ENCODE peak calls at places on chromosomes 1 and 21, in seven cellular contexts. O, U, S, E, D, B and T are unnamed samples.

GRCh38 chr1:240802271-240802670 is 190.3 kb upstream of the GREM2 start:
- DNase-seq in B (no peak), S (no peak), U (no peak), E (no peak), O (no peak), D (no peak), T (no peak)

GRCh38 chr1:158020877-158021630 is 27.6 kb downstream of the KIRREL1 start:
- DNase-seq in E (no peak), D (no peak), S (no peak), B (no peak), O (no peak), U (no peak), T (no peak)

GRCh38 chr21:34684174-34684876 is 15.5 kb downstream of the CLIC6 start:
- DNase-seq in B (no peak), U (no peak), E (no peak), S (no peak), O (no peak), D (no peak), T (no peak)

GRCh38 chr1:1550591-1551432 is 10.4 kb upstream of the TMEM240 start:
- DNase-seq in E (peak; percentile 41), O (no peak), U (no peak), D (no peak), B (no peak), S (no peak), T (no peak)

GRCh38 chr1:165222580-165222979 is 133.9 kb downstream of the LMX1A start:
- DNase-seq in O (no peak), U (no peak), B (no peak), D (no peak), E (no peak), S (no peak), T (no peak)

GRCh38 chr1:117795190-117795589 is 134.2 kb downstream of the GDAP2 start:
- DNase-seq in D (no peak), O (peak; percentile 22), B (peak; percentile 31), S (no peak), U (peak; percentile 78), E (no peak), T (peak; percentile 43)

GRCh38 chr1:119139857-119140176 is 636 bp downstream of the WARS2 start:
- DNase-seq in B (no peak), S (no peak), E (no peak), O (no peak), D (no peak), U (no peak), T (no peak)

GRCh38 chr1:48450505-48450904 is 21.5 kb downstream of the SPATA6 start:
- DNase-seq in D (no peak), B (no peak), E (no peak), U (no peak), S (no peak), O (no peak), T (no peak)

GRCh38 chr1:192575499-192576189 is at the start of gene RGS1:
- DNase-seq in B (peak; percentile 16), S (no peak), E (peak; percentile 55), U (no peak), O (peak; percentile 13), D (peak; percentile 45), T (peak; percentile 33)

GRCh38 chr21:33214056-33214455 is 15.7 kb upstream of the IFNAR2 start:
- DNase-seq in B (no peak), O (no peak), U (no peak), D (no peak), E (no peak), S (no peak), T (no peak)

GRCh38 chr21:15446193-15446592 is 283.6 kb upstream of the USP25 start:
- DNase-seq in U (no peak), B (no peak), O (peak; percentile 10), D (no peak), S (no peak), E (no peak), T (peak; percentile 22)

GRCh38 chr1:9350011-9350907 is 57.6 kb downstream of the SPSB1 start:
- DNase-seq in B (peak; percentile 51), U (no peak), E (peak; percentile 16), S (no peak), O (peak; percentile 41), D (no peak), T (peak; percentile 62)

GRCh38 chr1:27137022-27137542 is 17.8 kb downstream of the SLC9A1 start:
- DNase-seq in B (peak; percentile 67), O (peak; percentile 52), E (peak; percentile 62), U (no peak), S (no peak), D (peak; percentile 69), T (peak; percentile 74)

GRCh38 chr1:169106095-169106920 is at the start of gene ATP1B1:
- DNase-seq in B (peak; percentile 86), D (peak; percentile 69), E (peak; percentile 90), S (peak; percentile 69), O (peak; percentile 89), U (no peak), T (peak; percentile 94)

GRCh38 chr1:42008264-42008663 is 89.5 kb upstream of the HIVEP3 start:
- DNase-seq in D (no peak), E (no peak), B (no peak), O (no peak), S (no peak), U (no peak), T (no peak)

GRCh38 chr1:47501069-47501468 is 63.2 kb downstream of the FOXD2 start:
- DNase-seq in U (no peak), B (no peak), S (no peak), O (no peak), D (no peak), E (no peak), T (no peak)

GRCh38 chr21:44856131-44856530 is 17.4 kb downstream of the PTTG1IP start:
- DNase-seq in D (no peak), O (no peak), U (no peak), E (no peak), S (no peak), B (no peak), T (no peak)

GRCh38 chr1:81174811-81175476 is 625.8 kb upstream of the ADGRL2 start:
- DNase-seq in D (no peak), E (no peak), B (no peak), S (no peak), O (no peak), U (no peak), T (no peak)

GRCh38 chr1:174158767-174159252 is 510 bp upstream of the RABGAP1L start:
- DNase-seq in B (no peak), U (no peak), E (no peak), S (no peak), O (no peak), D (no peak), T (no peak)

GRCh38 chr1:212858461-212859265 is 588 bp downstream of the FLVCR1 start:
- DNase-seq in E (peak; percentile 16), U (no peak), S (no peak), B (peak; percentile 16), O (peak; percentile 16), D (peak; percentile 4), T (peak; percentile 36)

GRCh38 chr1:41537257-41537656 is 52.8 kb upstream of the EDN2 start:
- DNase-seq in D (no peak), O (no peak), S (no peak), U (no peak), E (no peak), B (no peak), T (no peak)

GRCh38 chr21:18677632-18678031 is 274.0 kb upstream of the TMPRSS15 start:
- DNase-seq in D (no peak), U (no peak), S (no peak), O (no peak), B (no peak), E (no peak), T (no peak)

GRCh38 chr1:201544710-201545109 is 5.8 kb downstream of the NAV1 start:
- DNase-seq in D (no peak), U (no peak), O (no peak), B (no peak), E (no peak), S (no peak), T (no peak)

GRCh38 chr1:101039245-101039644 is 13.7 kb upstream of the DPH5 start:
- DNase-seq in O (no peak), U (no peak), D (no peak), B (no peak), S (no peak), E (no peak), T (no peak)

GRCh38 chr1:204171751-204172178 is 5.6 kb upstream of the REN start:
- DNase-seq in B (no peak), O (no peak), E (peak; percentile 24), S (no peak), D (no peak), U (peak; percentile 25), T (no peak)

GRCh38 chr21:16330340-16331319 is 600.8 kb downstream of the USP25 start:
- DNase-seq in B (no peak), U (peak; percentile 59), E (peak; percentile 56), S (peak; percentile 94), D (no peak), O (no peak), T (no peak)

GRCh38 chr1:78687914-78688313 is 38.3 kb downstream of the IFI44 start:
- DNase-seq in O (no peak), E (no peak), B (no peak), S (no peak), U (no peak), D (no peak), T (no peak)

GRCh38 chr1:87252406-87252805 is 76.3 kb upstream of the LMO4 start:
- DNase-seq in O (no peak), D (no peak), E (no peak), U (peak; percentile 76), S (no peak), B (no peak), T (no peak)